ENCODE peak calls at places on chromosomes 16 and 17, in five cellular contexts. R is WTC11, C is skeletal muscle cell, G is stromal cell of bone marrow, Y is NCI-H1105 treated with DMSO at 0.1 percent for 48 hours. K is an unnamed sample.

GRCh38 chr17:16281351-16281750 is 64.3 kb downstream of the PIGL start:
- DNase-seq in C (peak; percentile 35), G (no peak), Y (no peak), R (no peak), K (no peak)

GRCh38 chr17:58121925-58122324 is 26.3 kb upstream of the OR4D1 start:
- DNase-seq in R (peak; percentile 23), G (peak; percentile 28), C (peak; percentile 14), Y (peak; percentile 35), K (peak; percentile 3)

GRCh38 chr17:75105269-75106080 is 4.3 kb upstream of the ARMC7 start:
- DNase-seq in R (peak; percentile 80), Y (peak; percentile 69), C (no peak), G (no peak), K (peak; percentile 45)

GRCh38 chr16:57140866-57141668 is 44.8 kb downstream of the PSME3IP1 start:
- DNase-seq in R (no peak), C (no peak), Y (no peak), G (no peak), K (no peak)

GRCh38 chr17:80832266-80832676 is 159.4 kb upstream of the CHMP6 start:
- DNase-seq in C (no peak), G (peak; percentile 39), Y (peak; percentile 20), R (peak; percentile 41), K (no peak)

GRCh38 chr16:69924777-69925191 is 26.4 kb upstream of the CLEC18A start:
- DNase-seq in Y (no peak), R (no peak), G (peak; percentile 84), C (peak; percentile 56), K (no peak)

GRCh38 chr16:88403794-88404581 is 21.2 kb downstream of the ZNF469 start:
- DNase-seq in R (no peak), C (no peak), Y (no peak), G (no peak), K (no peak)

GRCh38 chr17:66920965-66921364 is 43.5 kb upstream of the CACNG4 start:
- DNase-seq in R (no peak), Y (no peak), C (no peak), G (no peak), K (no peak)

GRCh38 chr17:17509601-17510425 is 13.6 kb upstream of the RASD1 start:
- DNase-seq in R (no peak), G (no peak), Y (no peak), C (no peak), K (no peak)

GRCh38 chr17:43135454-43135819 is 10.3 kb upstream of the BRCA1 start:
- DNase-seq in R (peak; percentile 44), G (no peak), C (no peak), Y (no peak), K (no peak)

GRCh38 chr16:3909791-3910583 is 29.5 kb upstream of the CREBBP start:
- DNase-seq in G (no peak), R (no peak), C (no peak), Y (no peak), K (no peak)

GRCh38 chr16:75239463-75240122 is 11.8 kb downstream of the BCAR1 start:
- DNase-seq in C (no peak), Y (no peak), G (no peak), R (no peak), K (no peak)

GRCh38 chr17:2705263-2705662 is 6.3 kb downstream of the CLUH start:
- DNase-seq in Y (no peak), G (no peak), R (no peak), C (peak; percentile 23), K (no peak)

GRCh38 chr16:48535831-48536599 is 74.0 kb downstream of the N4BP1 start:
- DNase-seq in C (peak; percentile 65), Y (peak; percentile 86), R (no peak), G (peak; percentile 73), K (no peak)

GRCh38 chr16:70749681-70750601 is 51.0 kb downstream of the VAC14 start:
- DNase-seq in Y (no peak), G (no peak), C (no peak), R (peak; percentile 46), K (no peak)

GRCh38 chr17:82407255-82407654 is 10.9 kb upstream of the HEXD start:
- DNase-seq in R (no peak), Y (no peak), G (no peak), C (no peak), K (no peak)

GRCh38 chr17:30207655-30208054 is 27.8 kb downstream of the SLC6A4 start:
- DNase-seq in R (no peak), G (no peak), Y (no peak), C (no peak), K (no peak)

K was measured in NCI-H1092.